ENCODE peak calls at places on chromosomes 12 and 14, in four cellular contexts. Y is GM12878, O is HepG2, C is SK-N-SH. Z is an unnamed sample.

GRCh38 chr12:115920395-115921183 is 356.9 kb downstream of the MED13L start:
- DNase-seq in Y (no peak), O (no peak), C (no peak), Z (no peak)

GRCh38 chr14:56422703-56423213 is 156.8 kb upstream of the TMEM260 start:
- DNase-seq in Y (no peak), O (peak), C (peak), Z (no peak)

GRCh38 chr12:48903363-48903981 is 21.8 kb downstream of the FKBP11 start:
- DNase-seq in Y (no peak), O (no peak), C (no peak), Z (no peak)

GRCh38 chr12:52251367-52252055 is 18.5 kb downstream of the KRT7 start:
- DNase-seq in Y (no peak), O (no peak), C (no peak), Z (no peak)

GRCh38 chr14:93747102-93747501 is 41.2 kb downstream of the PRIMA1 start:
- DNase-seq in Y (no peak), O (no peak), C (no peak), Z (no peak)

GRCh38 chr14:93037354-93037753 is 78.4 kb downstream of the ITPK1 start:
- DNase-seq in Y (no peak), O (no peak), C (no peak), Z (no peak)

GRCh38 chr12:10304161-10304574 is 3.5 kb upstream of the KLRD1 start:
- DNase-seq in Y (no peak), O (no peak), C (no peak), Z (no peak)

GRCh38 chr12:31353730-31354708 is 28.1 kb upstream of the SINHCAF start:
- DNase-seq in Y (no peak), O (no peak), C (no peak), Z (no peak)

GRCh38 chr12:32587536-32588346 is 91.4 kb upstream of the DNM1L start:
- DNase-seq in Y (no peak), O (no peak), C (no peak), Z (no peak)

GRCh38 chr14:61438497-61438859 is 117.1 kb downstream of the PRKCH start:
- DNase-seq in Y (peak), O (no peak), C (no peak), Z (no peak)

GRCh38 chr14:68968051-68968450 is 11.1 kb downstream of the ACTN1 start:
- DNase-seq in Y (no peak), O (no peak), C (no peak), Z (no peak)

GRCh38 chr12:106113042-106113441 is 25.7 kb downstream of the NUAK1 start:
- DNase-seq in Y (peak), O (no peak), C (no peak), Z (no peak)

GRCh38 chr12:44031472-44032185 is 195.7 kb downstream of the TMEM117 start:
- DNase-seq in Y (no peak), O (no peak), C (no peak), Z (no peak)

GRCh38 chr12:57732270-57732669 is 6.3 kb downstream of the AGAP2 start:
- DNase-seq in Y (no peak), O (no peak), C (no peak), Z (no peak)

GRCh38 chr12:91920276-91920675 is 225.4 kb downstream of the BTG1 start:
- DNase-seq in Y (no peak), O (no peak), C (peak), Z (no peak)

GRCh38 chr14:102913341-102914211 is 8.9 kb upstream of the AMN start:
- DNase-seq in Y (no peak), O (no peak), C (peak), Z (no peak)

GRCh38 chr14:95935228-95935822 is 58.7 kb downstream of the TUNAR start:
- DNase-seq in Y (no peak), O (peak), C (no peak), Z (no peak)

GRCh38 chr12:69655616-69656336 is 43.3 kb downstream of the BEST3 start:
- DNase-seq in Y (no peak), O (peak), C (no peak), Z (no peak)

GRCh38 chr12:109714141-109714912 is 702 bp downstream of the FAM222A start:
- DNase-seq in Y (no peak), O (peak), C (peak), Z (peak)

GRCh38 chr12:100706029-100706428 is 88.5 kb upstream of the ANO4 start:
- DNase-seq in Y (no peak), O (no peak), C (no peak), Z (no peak)

GRCh38 chr14:73462078-73462715 is 3.9 kb upstream of the NUMB start:
- DNase-seq in Y (no peak), O (peak), C (peak), Z (no peak)

GRCh38 chr14:23185046-23185445 is 1.6 kb upstream of the SLC7A8 start:
- DNase-seq in Y (no peak), O (no peak), C (no peak), Z (no peak)

GRCh38 chr14:33068626-33069025 is 129.9 kb downstream of the NPAS3 start:
- DNase-seq in Y (no peak), O (no peak), C (no peak), Z (no peak)

GRCh38 chr14:94654071-94654974 is 42.1 kb downstream of the SERPINA3 start:
- DNase-seq in Y (no peak), O (peak), C (no peak), Z (no peak)

GRCh38 chr12:27821259-27821973 is 41.4 kb upstream of the MANSC4 start:
- DNase-seq in Y (peak), O (peak), C (peak), Z (no peak)

GRCh38 chr14:74945852-74946658 is 9.3 kb downstream of the PGF start:
- DNase-seq in Y (no peak), O (peak), C (peak), Z (peak)

GRCh38 chr14:98131406-98131805 is 1140.6 kb downstream of the BCL11B start:
- DNase-seq in Y (no peak), O (no peak), C (no peak), Z (no peak)

GRCh38 chr14:55604900-55605418 is 25.0 kb downstream of the KTN1 start:
- DNase-seq in Y (no peak), O (no peak), C (no peak), Z (no peak)

GRCh38 chr12:46959484-46959883 is 119.9 kb upstream of the PCED1B start:
- DNase-seq in Y (no peak), O (no peak), C (no peak), Z (no peak)

GRCh38 chr14:41699506-41699905 is 92.8 kb downstream of the LRFN5 start:
- DNase-seq in Y (no peak), O (no peak), C (no peak), Z (no peak)
- TF ChIP-seq TCF12 in Y (no peak), O (no peak), C (no peak), Z (no peak)

GRCh38 chr14:99158150-99158549 is 113.8 kb downstream of the BCL11B start:
- DNase-seq in Y (no peak), O (no peak), C (no peak), Z (no peak)
- TF ChIP-seq TCF12 in Y (no peak), O (no peak), C (no peak), Z (no peak)

GRCh38 chr12:6751767-6752166 is 1.2 kb downstream of the MLF2 start:
- DNase-seq in Y (no peak), O (no peak), C (no peak), Z (no peak)
- TF ChIP-seq TCF12 in Y (no peak), O (no peak), C (no peak), Z (no peak)

DNA sequence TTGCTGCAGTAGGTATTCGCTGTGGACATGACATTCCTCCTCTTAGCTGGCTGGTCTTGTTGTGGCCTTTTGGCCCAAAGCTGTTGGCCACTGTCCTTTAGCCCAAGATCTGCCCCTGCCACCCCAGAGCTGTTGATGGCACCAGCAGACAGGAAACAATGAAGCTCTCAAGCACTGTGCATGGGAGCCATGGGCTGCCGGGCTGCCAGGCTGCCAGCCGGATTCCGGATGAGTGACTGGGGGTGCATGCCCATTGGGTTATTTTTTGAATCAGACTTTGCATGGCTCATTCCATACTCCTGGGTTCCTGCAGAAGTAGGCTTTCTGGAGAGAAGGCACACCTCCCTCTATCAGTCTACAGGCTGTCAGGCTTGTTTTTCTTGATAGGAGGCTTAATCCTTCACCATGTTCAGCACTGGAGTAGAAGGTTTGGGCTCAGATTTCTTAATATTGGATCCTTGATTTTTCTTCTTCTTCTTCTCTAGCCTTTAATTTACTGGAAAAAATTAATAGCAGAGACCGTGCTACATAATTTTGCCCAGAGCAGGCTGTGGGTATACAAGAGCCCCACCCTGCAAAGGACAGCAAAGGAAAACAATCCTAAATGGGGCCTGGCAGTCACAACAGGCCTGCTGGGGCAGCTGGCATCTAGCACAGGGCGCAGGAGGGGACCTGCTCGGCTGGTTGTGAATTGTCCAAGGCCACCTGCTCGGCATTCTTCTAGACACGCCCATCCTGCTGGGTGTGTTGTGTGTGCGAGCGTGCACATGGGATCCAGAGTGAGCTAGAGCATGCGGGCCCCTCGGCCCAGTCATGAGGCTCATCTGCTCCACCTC is 32.2 kb downstream of the MAX start:
- DNase-seq in Y (no peak), O (no peak), C (no peak), Z (no peak)
- TF ChIP-seq TCF12 in Y (no peak), O (no peak), C (no peak), Z (no peak)

DNA sequence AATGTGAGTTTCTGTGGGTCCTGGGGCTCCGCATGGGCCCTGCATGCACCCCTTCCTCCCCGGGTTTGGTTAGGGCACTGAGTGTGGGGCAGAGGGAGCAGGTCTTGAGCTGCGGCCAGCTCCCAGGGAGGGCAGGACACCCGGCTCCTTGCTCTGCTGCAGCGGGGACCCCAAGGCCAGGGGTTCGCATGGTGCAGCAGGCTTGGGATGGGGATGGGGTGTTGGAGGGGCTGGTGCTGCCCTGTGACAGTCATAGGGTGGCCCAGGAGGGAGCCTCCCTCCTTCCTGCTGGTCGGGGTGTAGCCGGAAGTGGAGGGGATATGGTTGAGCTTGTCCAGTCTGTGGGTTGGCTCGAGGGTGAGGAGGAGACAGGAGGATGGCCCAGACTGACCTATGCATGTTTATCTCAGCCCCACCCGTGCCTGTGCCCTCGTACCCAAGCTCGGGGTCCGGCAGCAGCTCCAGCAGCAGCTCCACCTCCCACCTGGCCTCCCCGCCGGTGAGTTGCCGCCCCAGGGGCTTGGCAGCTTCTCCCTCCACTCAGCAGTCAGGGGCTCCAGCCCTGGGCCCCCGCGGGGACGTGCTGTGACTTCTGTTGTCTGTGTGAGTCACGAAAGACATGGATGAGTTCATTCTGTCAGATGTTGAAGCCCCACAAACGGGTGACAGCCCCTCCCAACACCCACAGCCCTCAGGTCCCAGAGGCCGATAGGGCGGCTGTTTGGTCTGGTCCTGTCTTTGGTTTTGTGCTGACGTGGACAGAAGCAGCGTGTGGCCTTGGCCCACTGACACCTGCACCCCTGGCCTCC is 16.1 kb downstream of the ULK1 start:
- DNase-seq in Y (no peak), O (no peak), C (no peak), Z (no peak)
- TF ChIP-seq TCF12 in Y (no peak), O (no peak), C (no peak), Z (no peak)

DNA sequence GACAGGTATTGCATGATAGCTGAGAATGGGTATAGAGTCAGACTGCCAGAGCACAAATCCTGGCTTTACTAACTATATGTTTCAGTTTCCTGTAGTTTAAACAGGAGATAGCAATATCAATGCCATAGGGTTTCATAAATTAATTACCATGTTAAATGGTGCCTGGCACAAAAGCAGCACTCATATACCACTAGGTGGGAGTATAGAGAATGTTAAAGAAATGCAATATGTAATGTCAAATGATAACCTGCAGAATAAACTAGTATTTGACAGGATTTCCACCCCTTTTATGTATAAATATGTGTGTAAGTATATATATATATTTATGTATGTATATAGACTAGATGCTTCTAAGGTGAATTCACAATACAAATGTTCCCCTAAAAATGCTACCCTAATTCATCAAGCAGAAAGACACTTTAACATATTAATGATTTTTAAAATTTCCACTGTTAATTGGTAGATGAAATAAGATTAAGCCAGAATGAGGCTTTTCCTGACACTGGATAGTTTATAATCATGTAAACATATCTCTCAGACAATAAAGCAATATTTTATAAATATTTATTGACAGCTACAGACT is 8.6 kb downstream of the WDR89 start:
- DNase-seq in Y (no peak), O (peak), C (peak), Z (no peak)
- TF ChIP-seq TCF12 in Y (no peak), O (no peak), C (no peak), Z (no peak)

GRCh38 chr14:50758279-50758678 is 72.7 kb downstream of the NIN start:
- DNase-seq in Y (no peak), O (no peak), C (no peak), Z (no peak)
- TF ChIP-seq TCF12 in Y (no peak), O (no peak), C (no peak), Z (no peak)

GRCh38 chr12:101891462-101891971 is 14.1 kb downstream of the DRAM1 start:
- DNase-seq in Y (peak), O (peak), C (no peak), Z (no peak)
- TF ChIP-seq TCF12 in Y (no peak), O (no peak), C (peak), Z (no peak)

GRCh38 chr14:90956273-90956672 is 104.2 kb downstream of the RPS6KA5 start:
- DNase-seq in Y (no peak), O (no peak), C (no peak), Z (no peak)
- TF ChIP-seq TCF12 in Y (no peak), O (no peak), C (no peak), Z (no peak)

GRCh38 chr12:93451423-93452158 is 9.8 kb upstream of the UBE2N start:
- DNase-seq in Y (no peak), O (no peak), C (no peak), Z (no peak)

GRCh38 chr12:93447555-93448265 is 6.0 kb upstream of the UBE2N start:
- DNase-seq in Y (no peak), O (no peak), C (no peak), Z (no peak)

GRCh38 chr12:93448796-93449195 is 7.0 kb upstream of the UBE2N start:
- DNase-seq in Y (no peak), O (peak), C (no peak), Z (no peak)

GRCh38 chr12:93453633-93454032 is 11.9 kb upstream of the UBE2N start:
- DNase-seq in Y (no peak), O (no peak), C (no peak), Z (no peak)

GRCh38 chr12:93449277-93449676 is 7.5 kb upstream of the UBE2N start:
- DNase-seq in Y (no peak), O (no peak), C (no peak), Z (no peak)
- TF ChIP-seq TCF12 in Y (no peak), O (no peak), C (no peak), Z (no peak)